ENCODE peak calls at places on chromosomes 2 and 18, in five cellular contexts. C is HepG2, W is GM12878, Y is SK-N-SH, X is K562. O is an unnamed sample.

GRCh38 chr2:176106636-176107539 is at the start of gene HOXD11:
- DNase-seq in C (no peak), Y (peak), X (no peak), W (no peak), O (no peak)

GRCh38 chr2:66506265-66506664 is 71.3 kb downstream of the MEIS1 start:
- DNase-seq in X (no peak), Y (no peak), W (no peak), C (no peak), O (no peak)

GRCh38 chr2:173354601-173355131 is at the start of gene CDCA7:
- DNase-seq in W (no peak), C (peak), Y (peak), X (peak), O (peak)

GRCh38 chr2:222715729-222716128 is 44.3 kb downstream of the MOGAT1 start:
- DNase-seq in W (no peak), Y (no peak), X (no peak), C (no peak), O (peak)

GRCh38 chr2:17257194-17257909 is 260.9 kb downstream of the RAD51AP2 start:
- DNase-seq in X (no peak), C (no peak), Y (no peak), W (no peak), O (no peak)

GRCh38 chr2:63875758-63876710 is 34.3 kb downstream of the UGP2 start:
- DNase-seq in Y (no peak), W (no peak), C (no peak), X (no peak), O (no peak)

GRCh38 chr2:199602271-199602895 is 144.6 kb upstream of the SATB2 start:
- DNase-seq in W (no peak), X (peak), Y (peak), C (peak), O (no peak)

GRCh38 chr2:12714391-12715221 is 2.1 kb upstream of the TRIB2 start:
- DNase-seq in Y (no peak), W (no peak), C (no peak), X (no peak), O (no peak)

GRCh38 chr2:230162981-230163380 is 56.8 kb downstream of the SP110 start:
- DNase-seq in Y (no peak), C (no peak), W (no peak), X (peak), O (no peak)

GRCh38 chr2:28558421-28558820 is 62.6 kb downstream of the PLB1 start:
- DNase-seq in X (no peak), C (no peak), Y (no peak), W (no peak), O (no peak)

GRCh38 chr2:73984922-73985317 is 210 bp downstream of the TET3 start:
- DNase-seq in W (no peak), C (peak), X (peak), Y (no peak), O (peak)

GRCh38 chr2:183248866-183249567 is 124.8 kb downstream of the NUP35 start:
- DNase-seq in C (peak), W (no peak), Y (peak), X (peak), O (no peak)

GRCh38 chr18:60506190-60506589 is 133.6 kb upstream of the MC4R start:
- DNase-seq in Y (no peak), W (no peak), C (no peak), X (no peak), O (no peak)

GRCh38 chr2:181072486-181072885 is 92.1 kb downstream of the UBE2E3 start:
- DNase-seq in W (no peak), C (no peak), X (no peak), Y (no peak), O (no peak)

GRCh38 chr2:218238896-218239295 is 21.9 kb downstream of the ARPC2 start:
- DNase-seq in C (no peak), X (no peak), Y (no peak), W (no peak), O (no peak)

GRCh38 chr2:237456200-237456731 is 30.8 kb upstream of the MLPH start:
- DNase-seq in X (no peak), W (no peak), Y (no peak), C (no peak), O (no peak)

GRCh38 chr2:129923265-129924141 is 56.0 kb upstream of the RAB6C start:
- DNase-seq in W (no peak), X (peak), Y (peak), C (peak), O (peak)

GRCh38 chr2:129212337-129212958 is 767.0 kb upstream of the RAB6C start:
- DNase-seq in Y (no peak), X (no peak), W (no peak), C (no peak), O (no peak)

GRCh38 chr2:226223704-226224103 is 575.9 kb downstream of the IRS1 start:
- DNase-seq in X (no peak), C (no peak), Y (no peak), W (no peak), O (no peak)

GRCh38 chr18:50806208-50806616 is 13.6 kb downstream of the MRO start:
- DNase-seq in C (peak), Y (no peak), X (peak), W (no peak), O (peak)

GRCh38 chr2:176067587-176068002 is 16.2 kb downstream of the EVX2 start:
- DNase-seq in Y (no peak), X (no peak), W (no peak), C (no peak), O (no peak)

GRCh38 chr2:237563816-237564215 is 2.6 kb upstream of the PRLH start:
- DNase-seq in W (no peak), X (no peak), C (no peak), Y (no peak), O (no peak)

GRCh38 chr2:121085801-121086200 is 199.2 kb downstream of the TFCP2L1 start:
- DNase-seq in X (no peak), W (no peak), Y (peak), C (no peak), O (no peak)

GRCh38 chr2:156399224-156399949 is 36.8 kb upstream of the GPD2 start:
- DNase-seq in C (no peak), X (no peak), W (no peak), Y (peak), O (no peak)

GRCh38 chr2:159442159-159442852 is 155.8 kb upstream of the WDSUB1 start:
- DNase-seq in Y (no peak), W (no peak), C (no peak), X (no peak), O (no peak)

GRCh38 chr2:229445501-229446294 is 174.6 kb upstream of the PID1 start:
- DNase-seq in Y (no peak), X (no peak), W (no peak), C (no peak), O (no peak)

GRCh38 chr2:219358170-219359075 is 25.9 kb upstream of the RESP18 start:
- DNase-seq in Y (peak), C (no peak), W (no peak), X (peak), O (no peak)
- TF ChIP-seq GABPA in Y (no peak), C (no peak), W (no peak), X (no peak), O (no peak)

GRCh38 chr2:164061129-164061746 is 325.4 kb upstream of the FIGN start:
- DNase-seq in X (peak), C (peak), W (peak), Y (peak), O (peak)
- TF ChIP-seq REST in X (no peak), C (no peak), W (no peak), Y (no peak), O (no peak)

GRCh38 chr18:73120626-73121025 is 252.8 kb upstream of the NETO1 start:
- DNase-seq in C (no peak), Y (no peak), X (no peak), W (no peak), O (no peak)
- TF ChIP-seq GABPA in C (no peak), Y (no peak), X (no peak), W (no peak), O (no peak)

GRCh38 chr2:147204102-147204501 is 640.7 kb upstream of the ACVR2A start:
- DNase-seq in Y (no peak), X (no peak), W (no peak), C (no peak), O (no peak)
- TF ChIP-seq REST in Y (no peak), X (no peak), W (no peak), C (no peak), O (no peak)

GRCh38 chr2:172099472-172100079 is 3.1 kb downstream of the DLX2 start:
- DNase-seq in Y (no peak), C (no peak), W (no peak), X (no peak), O (no peak)

GRCh38 chr2:172097557-172098131 is 5.1 kb downstream of the DLX2 start:
- DNase-seq in X (peak), C (no peak), Y (peak), W (no peak), O (no peak)

GRCh38 chr2:172100080-172101007 is 2.4 kb downstream of the DLX2 start:
- DNase-seq in X (no peak), C (no peak), Y (peak), W (no peak), O (no peak)

GRCh38 chr2:172098287-172098649 is 4.4 kb downstream of the DLX2 start:
- DNase-seq in Y (peak), C (no peak), W (no peak), X (peak), O (no peak)

GRCh38 chr2:172098650-172099471 is 3.8 kb downstream of the DLX2 start:
- DNase-seq in C (peak), Y (peak), W (no peak), X (peak), O (no peak)
- TF ChIP-seq GABPA in C (no peak), Y (no peak), W (no peak), X (no peak), O (no peak)

DNA sequence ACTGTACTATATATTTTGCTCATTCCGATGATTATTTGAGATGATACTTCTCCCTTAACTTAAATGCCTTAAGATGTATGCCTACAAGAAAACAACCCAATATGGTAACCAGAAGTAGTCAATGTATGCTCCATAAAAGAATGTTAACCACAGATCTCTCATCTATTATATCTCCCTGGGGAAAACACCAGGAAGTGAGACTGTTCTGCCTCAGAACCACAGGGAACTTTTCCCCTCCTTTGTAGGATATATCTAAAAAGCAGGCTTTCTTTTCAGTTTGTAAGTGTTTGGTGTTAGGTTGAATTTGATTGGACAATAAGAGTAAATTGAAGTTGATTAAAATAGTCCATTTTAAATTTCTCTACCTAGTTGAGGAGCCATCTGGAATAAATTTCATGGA is 1160.5 kb upstream of the NXPH2 start:
- DNase-seq in X (no peak), W (no peak), C (no peak), Y (no peak), O (no peak)
- TF ChIP-seq REST in X (no peak), W (no peak), C (no peak), Y (no peak), O (no peak)

GRCh38 chr2:240566203-240567136 is 1.8 kb upstream of the RNPEPL1 start:
- DNase-seq in X (peak), W (peak), C (peak), Y (peak), O (peak)
- TF ChIP-seq GABPA in X (peak), W (no peak), C (peak), Y (no peak), O (no peak)

GRCh38 chr2:161139098-161139987 is 20.9 kb upstream of the TANK start:
- DNase-seq in C (no peak), Y (no peak), X (no peak), W (no peak), O (no peak)
- TF ChIP-seq REST in C (no peak), Y (no peak), X (no peak), W (no peak), O (no peak)

GRCh38 chr18:40096675-40097074 is 1858.4 kb upstream of the PIK3C3 start:
- DNase-seq in C (no peak), Y (no peak), X (no peak), W (no peak), O (no peak)

GRCh38 chr18:40094441-40094840 is 1860.6 kb upstream of the PIK3C3 start:
- DNase-seq in C (no peak), X (no peak), W (no peak), Y (no peak), O (no peak)
- TF ChIP-seq GABPA in C (no peak), X (no peak), W (no peak), Y (no peak), O (no peak)

DNA sequence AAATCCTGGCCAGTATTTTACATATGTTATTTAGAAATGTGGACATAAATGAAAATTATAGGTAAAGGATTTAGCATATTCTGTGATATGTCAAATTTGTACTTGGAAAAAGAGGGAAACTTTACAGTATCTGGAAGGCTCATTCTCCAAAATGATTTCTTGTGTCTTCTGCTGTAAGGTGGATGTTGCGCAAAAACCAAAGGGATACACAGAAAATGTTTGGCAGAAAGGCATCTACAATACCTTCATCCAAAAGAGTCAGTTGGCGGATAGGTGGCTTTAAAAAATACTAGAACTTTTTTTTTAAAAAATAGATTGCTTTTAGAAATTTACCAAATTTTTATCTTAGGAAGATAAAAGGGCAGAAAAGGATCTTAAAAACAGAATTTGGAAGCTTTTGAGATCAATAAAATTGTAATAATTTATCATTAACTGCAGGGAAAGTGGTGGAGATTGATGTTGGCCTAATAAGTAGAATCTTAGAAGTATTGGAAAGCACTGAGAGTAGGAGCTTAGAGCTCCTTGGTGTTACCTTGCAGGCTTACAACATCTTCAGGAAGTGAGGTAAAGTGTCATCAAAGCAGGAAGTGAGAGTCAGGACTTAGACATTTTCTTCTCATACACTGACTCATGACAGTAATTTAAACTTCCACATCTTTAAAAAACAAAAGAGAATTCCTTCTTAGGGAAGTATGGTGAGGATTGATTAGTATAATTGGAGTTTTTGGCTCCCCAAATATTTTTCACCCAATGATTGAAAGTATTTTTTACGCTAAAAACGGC is 2.1 kb downstream of the NABP1 start:
- DNase-seq in X (peak), C (no peak), Y (no peak), W (no peak), O (peak)
- TF ChIP-seq REST in X (no peak), C (no peak), Y (no peak), W (no peak), O (no peak)

O was measured in HL-60.